ENCODE peak calls at places on chromosomes 11 and 22, in nine cellular contexts. Y, O, L, G, A, I, X, E and H are unnamed samples.

GRCh38 chr22:31099841-31100761 is 7.3 kb downstream of the SELENOM start:
- DNase-seq in Y (no peak), I (no peak), E (no peak), A (no peak), O (no peak), L (no peak), X (no peak), G (no peak), H (no peak)

GRCh38 chr11:110912437-110912836 is 200.2 kb upstream of the ARHGAP20 start:
- DNase-seq in I (no peak), G (no peak), L (no peak), O (no peak), A (no peak), X (no peak), E (no peak), Y (no peak), H (no peak)

GRCh38 chr22:41092023-41092817 is at the start of gene EP300:
- DNase-seq in G (peak), I (peak), O (peak), L (peak), X (peak), A (peak), E (peak), Y (peak), H (no peak)

GRCh38 chr11:70078095-70078795 is at the start of gene ANO1:
- DNase-seq in I (no peak), X (no peak), O (no peak), Y (no peak), G (no peak), E (no peak), L (no peak), A (peak), H (no peak)

GRCh38 chr11:68684385-68685356 is at the start of gene GAL:
- DNase-seq in G (no peak), I (no peak), E (no peak), X (no peak), A (no peak), L (no peak), Y (peak), O (no peak), H (no peak)

GRCh38 chr11:85815186-85815911 is 4.4 kb upstream of the SYTL2 start:
- DNase-seq in E (peak), O (no peak), L (no peak), G (no peak), X (no peak), A (peak), Y (no peak), I (no peak), H (no peak)

GRCh38 chr11:121422675-121423074 is 29.4 kb upstream of the SORL1 start:
- DNase-seq in G (no peak), O (no peak), L (no peak), E (no peak), Y (no peak), A (no peak), I (no peak), X (no peak), H (no peak)

GRCh38 chr11:87972133-87972532 is 203.1 kb downstream of the RAB38 start:
- DNase-seq in Y (no peak), O (no peak), G (no peak), X (no peak), A (no peak), E (no peak), I (no peak), L (no peak), H (no peak)

GRCh38 chr11:87754685-87755084 is 420.6 kb downstream of the RAB38 start:
- DNase-seq in E (no peak), O (no peak), Y (no peak), G (no peak), A (no peak), I (no peak), L (no peak), X (no peak), H (no peak)

GRCh38 chr22:46625113-46625842 is 5.1 kb downstream of the GRAMD4 start:
- DNase-seq in Y (no peak), X (no peak), G (no peak), L (no peak), E (no peak), I (no peak), A (no peak), O (no peak), H (no peak)

GRCh38 chr11:11345099-11345498 is 8.0 kb downstream of the CSNK2A3 start:
- DNase-seq in E (no peak), A (no peak), O (no peak), L (no peak), X (no peak), G (no peak), I (no peak), Y (no peak), H (no peak)

GRCh38 chr11:80155412-80156017 is 714.7 kb upstream of the TENM4 start:
- DNase-seq in E (peak), G (peak), X (no peak), O (peak), Y (peak), I (no peak), L (peak), A (peak), H (no peak)

GRCh38 chr22:40922484-40923303 is 28.5 kb upstream of the RBX1 start:
- DNase-seq in G (peak), L (peak), E (peak), O (peak), Y (peak), X (peak), A (peak), I (no peak), H (peak)

GRCh38 chr11:130671801-130672700 is 223.6 kb downstream of the ADAMTS15 start:
- DNase-seq in Y (peak), I (peak), A (peak), O (no peak), E (peak), X (peak), G (peak), L (peak), H (peak)

GRCh38 chr11:59923813-59924212 is 14.4 kb upstream of the OOSP1 start:
- DNase-seq in X (no peak), A (no peak), L (no peak), O (no peak), E (peak), G (peak), I (no peak), Y (no peak), H (no peak)

GRCh38 chr11:107468596-107468995 is 11.0 kb upstream of the CWF19L2 start:
- DNase-seq in G (peak), I (no peak), X (no peak), Y (peak), L (peak), E (peak), A (peak), O (no peak), H (no peak)

GRCh38 chr11:103609117-103610066 is 427.0 kb upstream of the DDI1 start:
- DNase-seq in Y (no peak), G (peak), L (peak), O (no peak), A (peak), E (peak), X (no peak), I (no peak), H (peak)

DNA sequence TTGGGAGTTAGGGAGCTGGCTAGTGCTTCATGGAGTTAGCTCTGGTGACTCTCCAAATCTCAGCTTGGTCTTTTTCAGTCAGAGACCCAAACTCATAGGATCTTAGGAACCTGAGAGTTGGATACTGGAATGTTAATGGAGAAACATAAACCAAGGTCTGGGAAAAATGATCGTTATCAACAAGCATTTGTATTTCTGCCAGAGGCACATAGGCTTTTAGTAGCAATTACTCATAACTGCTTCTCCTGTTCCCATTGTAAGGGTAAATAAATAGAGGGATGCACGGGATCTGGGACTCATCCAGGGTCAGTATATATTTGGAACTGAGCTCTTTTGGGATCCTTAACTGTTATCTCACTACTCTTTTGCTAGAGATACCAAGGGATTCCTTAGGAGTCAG is 4.8 kb downstream of the BARX2 start:
- DNase-seq in L (no peak), X (no peak), E (no peak), G (no peak), A (no peak), I (no peak), Y (no peak), O (no peak), H (no peak)
- TF ChIP-seq CTCF in L (no peak), X (no peak), E (no peak), G (no peak), A (no peak), I (no peak), Y (no peak), O (no peak), H (no peak)

GRCh38 chr11:721913-722811 is 16.1 kb downstream of the EPS8L2 start:
- DNase-seq in O (no peak), G (no peak), A (no peak), X (no peak), E (no peak), Y (no peak), L (no peak), I (no peak), H (no peak)
- H3K4me3 ChIP-seq in O (no peak), G (no peak), A (no peak), X (no peak), E (no peak), Y (no peak), L (no peak), I (no peak), H (no peak)

DNA sequence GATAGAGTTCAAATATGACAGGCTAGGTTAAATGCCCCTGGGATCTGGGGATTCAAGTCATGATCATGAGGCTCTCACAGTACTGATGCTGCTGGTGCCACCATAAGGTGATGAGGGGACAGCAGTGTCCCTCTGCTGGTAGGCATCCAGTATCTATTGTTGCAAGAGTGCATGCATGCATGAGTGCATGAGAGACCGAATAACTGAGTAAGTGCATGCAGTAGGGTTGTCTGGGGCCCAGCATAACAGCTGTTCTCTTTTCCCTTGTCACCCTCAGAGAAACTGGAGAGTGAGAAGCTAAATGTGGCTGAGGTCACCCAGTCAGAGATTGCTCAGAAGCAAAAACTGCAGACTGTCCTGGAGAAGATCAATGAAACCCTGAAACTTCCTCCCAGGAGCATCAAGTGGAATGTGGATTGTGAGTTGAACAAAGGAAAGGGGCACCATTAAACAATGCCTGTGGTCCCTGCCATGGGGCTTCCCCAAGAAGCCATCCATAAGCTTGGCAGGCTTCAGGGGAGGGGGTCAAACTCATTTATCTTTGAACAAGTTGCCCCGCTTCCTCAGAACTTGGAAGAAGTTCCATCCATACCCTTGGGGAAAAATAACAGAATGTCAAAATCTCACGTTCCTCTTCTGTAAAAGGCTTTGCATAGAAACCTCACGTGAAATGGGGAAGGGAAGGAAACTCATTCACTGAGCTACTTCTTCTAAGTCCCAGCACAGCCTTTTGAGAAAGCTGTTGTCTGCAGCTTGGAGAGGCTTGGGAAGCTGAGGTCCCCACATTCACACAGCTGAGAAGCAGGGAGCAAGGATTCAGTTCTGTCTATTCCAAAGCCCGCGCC is 119.0 kb downstream of the PARVA start:
- DNase-seq in X (no peak), G (no peak), O (peak), A (peak), E (no peak), Y (no peak), I (no peak), L (no peak), H (no peak)
- TF ChIP-seq CTCF in X (peak), G (peak), O (peak), A (peak), E (no peak), Y (peak), I (no peak), L (peak), H (peak)

GRCh38 chr11:76772783-76773106 is 10.4 kb upstream of the TSKU start:
- DNase-seq in E (no peak), L (no peak), G (no peak), X (no peak), I (no peak), A (no peak), Y (no peak), O (no peak), H (no peak)

GRCh38 chr11:76769645-76770586 is 13.2 kb upstream of the TSKU start:
- DNase-seq in I (no peak), X (no peak), L (peak), A (peak), G (no peak), E (no peak), Y (no peak), O (peak), H (peak)

GRCh38 chr11:76770642-76771445 is 12.3 kb upstream of the TSKU start:
- DNase-seq in G (peak), I (no peak), E (peak), L (peak), X (no peak), Y (no peak), O (peak), A (peak), H (peak)

GRCh38 chr11:76772100-76772782 is 10.9 kb upstream of the TSKU start:
- DNase-seq in L (no peak), Y (no peak), O (peak), A (peak), X (no peak), I (no peak), G (no peak), E (no peak), H (no peak)

GRCh38 chr11:76771446-76772099 is 11.6 kb upstream of the TSKU start:
- DNase-seq in I (no peak), L (no peak), E (no peak), A (no peak), X (no peak), G (no peak), Y (no peak), O (no peak), H (no peak)
- H3K4me3 ChIP-seq in I (no peak), L (no peak), E (no peak), A (no peak), X (no peak), G (no peak), Y (no peak), O (no peak), H (no peak)

DNA sequence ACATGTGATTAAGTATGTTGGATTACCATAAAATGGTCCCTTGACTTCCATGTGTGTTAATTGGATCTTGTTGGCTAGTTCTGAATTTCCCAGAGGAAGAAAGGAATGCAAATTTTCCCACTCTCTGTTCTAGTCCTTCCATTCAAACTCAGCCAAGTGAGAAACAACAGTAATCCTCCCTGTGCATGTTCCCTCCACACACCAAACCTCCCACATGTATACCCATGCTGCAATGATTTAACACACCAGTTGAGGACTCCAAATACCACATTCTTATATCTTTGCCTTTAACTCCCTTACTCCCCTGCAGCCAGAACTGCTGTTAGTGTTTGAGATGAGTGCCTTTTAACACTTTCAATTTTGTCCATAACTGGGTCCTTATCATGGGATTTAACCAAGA is 1158.9 kb downstream of the DLG2 start:
- DNase-seq in E (no peak), G (peak), O (no peak), X (no peak), I (no peak), Y (no peak), L (no peak), A (no peak), H (no peak)
- TF ChIP-seq CTCF in E (no peak), G (no peak), O (no peak), X (no peak), I (no peak), Y (peak), L (no peak), A (no peak), H (no peak)

GRCh38 chr22:50298937-50299656 is 8.3 kb downstream of the PLXNB2 start:
- DNase-seq in X (no peak), E (no peak), O (no peak), Y (peak), I (no peak), L (no peak), A (peak), G (no peak), H (no peak)
- H3K4me3 ChIP-seq in X (peak), E (no peak), O (no peak), Y (no peak), I (peak), L (no peak), A (no peak), G (no peak), H (peak)

GRCh38 chr22:20116951-20117645 is at the start of gene TRMT2A:
- DNase-seq in O (peak), G (peak), X (peak), I (peak), L (peak), E (peak), A (peak), Y (peak), H (peak)
- TF ChIP-seq CTCF in O (peak), G (no peak), X (no peak), I (peak), L (no peak), E (no peak), A (peak), Y (peak), H (peak)

DNA sequence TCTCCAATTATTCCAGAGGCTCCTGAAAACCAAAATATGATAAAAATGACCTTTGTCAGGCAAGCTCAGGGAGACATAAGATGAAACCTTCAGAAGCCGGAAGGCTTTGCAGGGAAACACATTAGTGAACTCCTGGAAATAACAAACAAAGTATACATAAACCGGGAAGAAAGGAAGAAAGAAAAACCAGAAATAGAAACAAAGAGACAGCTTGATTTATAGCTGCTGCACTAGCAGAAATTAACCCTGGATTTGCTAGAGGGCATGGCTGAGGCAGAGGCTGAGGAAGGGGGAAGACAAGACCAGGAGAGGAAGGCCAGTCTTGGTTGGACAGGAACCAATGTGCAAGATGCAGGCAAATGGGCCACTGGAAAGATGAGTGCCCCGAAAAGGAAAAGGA is 33.3 kb downstream of the SLC22A25 start:
- DNase-seq in E (no peak), I (no peak), Y (no peak), X (no peak), L (no peak), A (no peak), O (no peak), G (no peak), H (no peak)
- H3K4me3 ChIP-seq in E (no peak), I (no peak), Y (no peak), X (no peak), L (no peak), A (no peak), O (no peak), G (no peak), H (no peak)

DNA sequence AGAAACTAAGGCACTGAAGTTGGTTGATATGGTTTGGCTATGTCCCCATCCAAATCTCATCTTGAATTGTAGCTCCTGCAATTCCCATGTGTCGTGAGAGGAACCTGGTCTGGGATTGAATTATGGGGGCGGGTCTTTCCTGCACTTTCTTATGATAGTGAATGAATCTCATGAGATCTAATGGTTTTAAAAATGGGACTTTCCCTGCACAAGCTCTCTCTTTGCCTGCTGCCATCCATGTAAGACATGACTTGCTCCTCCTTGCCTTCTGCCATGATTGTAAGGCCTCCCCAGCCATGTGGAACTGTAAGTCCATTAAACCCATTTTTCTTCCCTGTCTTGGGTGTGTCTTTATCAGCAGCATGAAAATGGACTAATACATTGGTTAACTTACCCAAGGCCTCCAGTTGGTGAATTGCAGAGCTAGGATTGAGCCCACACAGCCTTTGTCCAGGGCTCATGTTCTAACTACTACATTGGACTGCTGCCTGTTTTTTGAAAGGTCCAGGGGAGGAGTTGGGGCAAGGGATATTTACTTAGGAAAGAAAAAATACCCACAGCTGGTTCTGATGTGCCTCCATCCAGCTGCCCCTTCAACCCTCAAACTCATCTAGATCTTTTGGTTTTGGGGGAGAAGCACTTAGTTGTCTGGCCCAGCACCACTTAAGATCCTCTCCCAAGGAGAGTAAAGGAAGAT is 107.8 kb upstream of the NAV2 start:
- DNase-seq in O (no peak), G (peak), Y (no peak), I (no peak), X (no peak), L (no peak), A (no peak), E (no peak), H (no peak)
- TF ChIP-seq CTCF in O (no peak), G (no peak), Y (no peak), I (no peak), X (no peak), L (no peak), A (no peak), E (no peak), H (no peak)

GRCh38 chr11:132490976-132491375 is 1041.3 kb downstream of the OPCML start:
- DNase-seq in X (no peak), A (no peak), G (no peak), Y (no peak), L (no peak), I (no peak), O (no peak), E (no peak), H (no peak)

GRCh38 chr11:132499661-132500060 is 1032.6 kb downstream of the OPCML start:
- DNase-seq in L (no peak), I (no peak), G (no peak), O (no peak), A (no peak), X (no peak), E (no peak), Y (no peak), H (no peak)

GRCh38 chr11:132493786-132494185 is 1038.5 kb downstream of the OPCML start:
- DNase-seq in Y (no peak), A (no peak), I (no peak), G (no peak), X (no peak), O (no peak), E (no peak), L (no peak), H (no peak)

GRCh38 chr11:132501356-132501755 is 1030.9 kb downstream of the OPCML start:
- DNase-seq in G (no peak), I (no peak), Y (no peak), L (no peak), A (no peak), E (no peak), X (no peak), O (no peak), H (no peak)

GRCh38 chr11:132496341-132496740 is 1036.0 kb downstream of the OPCML start:
- DNase-seq in G (peak), I (no peak), L (peak), Y (no peak), O (no peak), E (no peak), A (no peak), X (no peak), H (peak)
- H3K4me3 ChIP-seq in G (no peak), I (no peak), L (no peak), Y (no peak), O (no peak), E (no peak), A (no peak), X (no peak), H (no peak)